ENCODE peak calls at places on chromosomes 3 and 15, in seven cellular contexts. P is neural crest cell, E is colonic mucosa, K is RWPE1, W is DND-41, G is AG09309, J is hepatocyte. N is an unnamed sample.

GRCh38 chr3:169104541-169104940 is 559.0 kb downstream of the MECOM start:
- DNase-seq in G (no peak), J (no peak), E (no peak), W (no peak), K (peak; percentile 26), P (no peak), N (no peak)

GRCh38 chr3:73610493-73610892 is 14.2 kb downstream of the PDZRN3 start:
- DNase-seq in J (no peak), G (no peak), P (no peak), K (no peak), E (no peak), W (no peak), N (no peak)

GRCh38 chr3:177396707-177397106 is 199.4 kb upstream of the TBL1XR1 start:
- DNase-seq in P (no peak), G (no peak), E (no peak), K (no peak), J (no peak), W (no peak), N (no peak)

GRCh38 chr3:72273615-72274014 is 488.7 kb upstream of the PROK2 start:
- DNase-seq in W (no peak), G (peak; percentile 68), J (peak; percentile 71), P (no peak), E (no peak), K (no peak), N (no peak)

GRCh38 chr3:171181907-171182690 is 155.6 kb upstream of the SLC2A2 start:
- DNase-seq in W (no peak), K (peak; percentile 18), E (no peak), P (no peak), G (no peak), J (no peak), N (no peak)

GRCh38 chr3:53835257-53835656 is 11.0 kb downstream of the CHDH start:
- DNase-seq in E (no peak), P (no peak), J (no peak), K (no peak), W (no peak), G (no peak), N (no peak)

GRCh38 chr3:19937459-19938362 is 3.7 kb upstream of the EFHB start:
- DNase-seq in W (no peak), K (no peak), J (peak; percentile 26), E (no peak), G (no peak), P (no peak), N (peak; percentile 37)

GRCh38 chr3:102449341-102449740 is 14.5 kb downstream of the ZPLD1 start:
- DNase-seq in J (no peak), G (no peak), K (no peak), W (no peak), E (no peak), P (no peak), N (no peak)

GRCh38 chr15:95668201-95668600 is 662.3 kb upstream of the NR2F2 start:
- DNase-seq in J (no peak), G (no peak), E (no peak), W (no peak), P (no peak), K (no peak), N (no peak)

GRCh38 chr15:95662638-95663037 is 667.9 kb upstream of the NR2F2 start:
- DNase-seq in K (no peak), E (no peak), G (no peak), P (no peak), W (no peak), J (no peak), N (no peak)

GRCh38 chr15:95663156-95663831 is 667.2 kb upstream of the NR2F2 start:
- DNase-seq in G (no peak), J (no peak), W (no peak), K (no peak), P (no peak), E (no peak), N (no peak)

GRCh38 chr15:95659646-95660045 is 670.9 kb upstream of the NR2F2 start:
- DNase-seq in E (no peak), G (no peak), W (no peak), J (no peak), K (no peak), P (no peak), N (no peak)

DNA sequence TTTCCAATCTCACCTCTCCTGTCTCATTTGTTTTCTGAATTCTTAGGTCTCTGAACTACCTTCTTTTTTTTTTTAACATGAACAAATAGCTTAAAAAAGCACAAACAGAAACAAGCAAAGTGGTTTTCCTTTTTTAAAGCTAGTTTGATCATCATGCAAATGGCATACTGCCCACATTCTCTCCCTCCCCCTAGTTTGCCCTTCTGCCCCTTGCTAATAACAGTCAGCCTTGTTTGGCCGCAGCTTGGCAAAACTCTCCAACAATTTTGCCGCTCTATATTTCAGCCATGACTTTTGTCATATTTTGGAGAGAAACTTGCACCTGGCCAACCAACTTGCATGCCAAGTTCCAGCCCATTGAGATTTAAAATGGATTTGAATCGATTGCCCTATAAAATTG is 666.1 kb upstream of the NR2F2 start:
- DNase-seq in W (no peak), K (no peak), J (no peak), G (no peak), E (no peak), P (no peak), N (no peak)
- TF ChIP-seq CTCF in W (no peak), K (no peak), J (no peak), G (no peak), E (no peak), P (no peak), N (no peak)

GRCh38 chr15:54149115-54149531 is 170.9 kb downstream of the UNC13C start:
- DNase-seq in K (no peak), E (no peak), W (no peak), P (no peak), G (no peak), J (no peak), N (no peak)

DNA sequence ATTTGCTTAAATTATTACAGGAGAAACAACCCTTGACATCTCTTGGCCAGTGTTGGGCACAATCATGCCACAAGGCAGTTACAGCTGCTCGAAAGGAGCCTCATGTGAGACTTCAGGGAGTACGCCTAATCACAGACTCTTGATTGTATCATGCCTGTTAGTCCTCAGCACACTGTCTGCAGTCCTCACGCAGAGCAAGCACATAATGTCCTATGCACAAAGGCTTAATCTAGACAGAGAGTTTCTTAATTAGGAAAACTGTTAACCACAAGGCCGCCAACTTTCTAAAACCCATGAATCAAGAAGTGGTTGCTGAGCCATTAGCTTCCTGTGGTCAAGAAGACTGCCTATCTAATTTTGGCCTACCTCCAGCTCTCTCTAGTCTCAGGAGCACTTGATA is 172.0 kb downstream of the UNC13C start:
- DNase-seq in J (peak; percentile 11), G (no peak), K (no peak), E (no peak), W (no peak), P (no peak), N (no peak)
- TF ChIP-seq CTCF in J (no peak), G (no peak), K (no peak), E (no peak), W (no peak), P (no peak), N (no peak)

GRCh38 chr3:111895079-111895478 is 36.0 kb downstream of the PHLDB2 start:
- DNase-seq in J (no peak), P (no peak), G (no peak), K (no peak), E (no peak), W (no peak), N (no peak)
- TF ChIP-seq CTCF in J (peak; percentile 39), P (peak; percentile 55), G (peak; percentile 47), K (no peak), E (no peak), W (peak; percentile 34), N (no peak)

DNA sequence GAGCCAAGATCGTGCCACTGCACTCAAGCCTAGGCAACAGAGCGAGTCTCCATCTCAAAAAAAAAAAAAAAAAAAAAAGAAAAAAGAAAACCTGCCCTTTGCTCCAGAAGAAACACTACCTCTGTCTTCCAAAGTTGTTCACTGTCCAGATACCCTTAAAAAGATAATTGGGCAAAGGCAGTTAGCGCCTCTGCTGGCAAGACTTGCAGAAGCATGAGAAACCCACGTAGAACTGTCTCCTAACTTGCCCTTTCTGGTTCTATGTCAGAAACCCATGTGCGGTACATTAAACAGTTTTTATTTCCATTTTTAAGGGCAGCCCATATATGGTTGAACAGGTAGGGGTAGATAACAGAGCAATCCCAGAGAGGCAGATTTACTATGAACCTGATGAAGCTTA is 1026.4 kb downstream of the ROBO2 start:
- DNase-seq in E (no peak), W (no peak), G (no peak), P (no peak), J (no peak), K (no peak), N (no peak)
- TF ChIP-seq CTCF in E (no peak), W (no peak), G (peak; percentile 4), P (no peak), J (no peak), K (no peak), N (no peak)

GRCh38 chr3:120181632-120182031 is 87.4 kb upstream of the GSK3B start:
- DNase-seq in J (no peak), K (no peak), E (no peak), P (no peak), G (no peak), W (no peak), N (peak; percentile 4)
- TF ChIP-seq CTCF in J (no peak), K (no peak), E (no peak), P (no peak), G (peak; percentile 14), W (peak; percentile 21), N (no peak)

N was measured in activated CD8-positive, alpha-beta T cell treated with anti-CD3 and anti-CD28 coated beads for 36 hours.